ENCODE peak calls at places on chromosomes 4 and X, in eight cellular contexts. R, P, I, C, X, Y, T and Q are unnamed samples. For H3K4me1, the result is how much of the 10 kb centered on the place peaks cover.

GRCh38 chrX:148069759-148070503 is 88.8 kb downstream of the FMR1NB start:
- DNase-seq in P (no peak), C (no peak), I (no peak), R (no peak), X (no peak), Y (no peak), T (no peak), Q (no peak)

GRCh38 chr4:55345980-55346850 is at the start of gene SRD5A3:
- DNase-seq in R (peak), C (peak), T (peak), P (peak), Y (peak), X (peak), I (peak), Q (peak)

GRCh38 chrX:111955916-111956315 is 79.9 kb downstream of the TRPC5OS start:
- DNase-seq in P (no peak), C (no peak), T (no peak), X (no peak), R (no peak), I (no peak), Y (no peak), Q (no peak)

GRCh38 chrX:118655561-118656246 is 71.7 kb upstream of the IL13RA1 start:
- DNase-seq in P (peak), X (no peak), I (no peak), Y (peak), C (no peak), T (no peak), R (no peak), Q (no peak)

GRCh38 chr4:139988863-139989765 is 164.9 kb downstream of the MAML3 start:
- DNase-seq in C (no peak), R (peak), X (peak), I (peak), T (no peak), P (peak), Y (peak), Q (no peak)

GRCh38 chr4:113683143-113683542 is 78.4 kb downstream of the CAMK2D start:
- DNase-seq in X (no peak), T (no peak), Y (peak), I (no peak), C (peak), P (no peak), R (no peak), Q (no peak)

GRCh38 chr4:33411182-33411581 is 2691.0 kb downstream of the PCDH7 start:
- DNase-seq in Y (no peak), T (no peak), X (no peak), C (no peak), P (no peak), I (no peak), R (no peak), Q (no peak)

GRCh38 chrX:68851082-68851481 is 22.3 kb downstream of the EFNB1 start:
- DNase-seq in T (no peak), X (peak), R (no peak), P (no peak), I (no peak), Y (no peak), C (no peak), Q (no peak)

GRCh38 chr4:88041626-88042025 is 34.2 kb downstream of the PKD2 start:
- DNase-seq in Y (no peak), T (no peak), R (no peak), X (no peak), C (no peak), P (no peak), I (no peak), Q (no peak)

GRCh38 chr4:1293981-1294380 is 4.3 kb downstream of the MAEA start:
- DNase-seq in R (no peak), C (no peak), T (no peak), Y (no peak), I (peak), X (no peak), P (no peak), Q (no peak)

GRCh38 chrX:134948333-134949241 is 42.2 kb upstream of the SMIM10 start:
- DNase-seq in P (peak), T (no peak), Y (peak), I (no peak), X (peak), R (no peak), C (no peak), Q (no peak)

GRCh38 chrX:71111141-71111843 is at the start of gene IL2RG:
- DNase-seq in I (no peak), R (no peak), P (no peak), T (no peak), X (no peak), Y (no peak), C (peak), Q (no peak)

GRCh38 chrX:69082753-69083150 is 82.5 kb downstream of the PJA1 start:
- DNase-seq in P (no peak), R (no peak), X (no peak), C (no peak), T (no peak), Y (no peak), I (peak), Q (no peak)

GRCh38 chr4:179624768-179625181 is 2182.5 kb upstream of the AGA start:
- DNase-seq in Y (no peak), X (peak), P (peak), C (no peak), I (no peak), R (no peak), T (no peak), Q (no peak)

GRCh38 chrX:13102636-13103035 is 58.2 kb upstream of the FAM9C start:
- DNase-seq in T (no peak), P (peak), X (no peak), C (no peak), Y (no peak), I (no peak), R (no peak), Q (no peak)
- H3K4me3 ChIP-seq in T (no peak), P (no peak), X (no peak), C (no peak), Y (no peak), I (no peak), R (no peak), Q (no peak)

GRCh38 chr4:111959202-111959601 is 186.1 kb upstream of the FAM241A start:
- DNase-seq in P (no peak), T (no peak), X (no peak), C (no peak), R (no peak), Y (peak), I (no peak), Q (no peak)

GRCh38 chr4:111960241-111960667 is 185.0 kb upstream of the FAM241A start:
- DNase-seq in R (no peak), P (peak), I (no peak), C (no peak), T (no peak), Y (peak), X (no peak), Q (no peak)

GRCh38 chr4:111961806-111962205 is 183.4 kb upstream of the FAM241A start:
- DNase-seq in I (no peak), T (no peak), R (no peak), P (no peak), Y (peak), X (no peak), C (no peak), Q (no peak)

GRCh38 chr4:111957992-111958391 is 187.3 kb upstream of the FAM241A start:
- DNase-seq in X (no peak), P (no peak), C (no peak), I (no peak), R (no peak), T (no peak), Y (no peak), Q (no peak)

DNA sequence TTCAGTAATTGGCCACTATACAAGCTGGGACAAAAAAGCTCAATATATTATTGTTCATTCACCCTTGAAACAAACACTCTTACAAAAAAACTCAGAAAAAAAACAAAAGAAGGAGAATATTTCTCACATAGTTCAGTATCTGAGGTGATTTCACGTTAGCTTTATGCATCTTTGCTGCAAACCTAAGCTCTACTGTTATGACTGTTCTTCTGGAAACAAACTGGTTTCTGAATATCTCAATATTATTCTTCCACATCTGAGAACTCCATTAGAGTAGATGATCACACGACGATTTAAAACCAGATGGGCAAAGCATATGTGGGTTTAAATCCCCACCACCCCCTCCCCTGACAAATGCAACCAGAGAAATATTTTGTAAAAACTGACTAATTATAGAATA is 182.1 kb upstream of the FAM241A start:
- DNase-seq in X (no peak), P (no peak), C (no peak), Y (no peak), I (no peak), R (no peak), T (no peak), Q (no peak)
- H3K4me1 ChIP-seq in X (under half), P (under half), C (under half), Y (under half), I (under half), R (under half), T (under half), Q (under half)

DNA sequence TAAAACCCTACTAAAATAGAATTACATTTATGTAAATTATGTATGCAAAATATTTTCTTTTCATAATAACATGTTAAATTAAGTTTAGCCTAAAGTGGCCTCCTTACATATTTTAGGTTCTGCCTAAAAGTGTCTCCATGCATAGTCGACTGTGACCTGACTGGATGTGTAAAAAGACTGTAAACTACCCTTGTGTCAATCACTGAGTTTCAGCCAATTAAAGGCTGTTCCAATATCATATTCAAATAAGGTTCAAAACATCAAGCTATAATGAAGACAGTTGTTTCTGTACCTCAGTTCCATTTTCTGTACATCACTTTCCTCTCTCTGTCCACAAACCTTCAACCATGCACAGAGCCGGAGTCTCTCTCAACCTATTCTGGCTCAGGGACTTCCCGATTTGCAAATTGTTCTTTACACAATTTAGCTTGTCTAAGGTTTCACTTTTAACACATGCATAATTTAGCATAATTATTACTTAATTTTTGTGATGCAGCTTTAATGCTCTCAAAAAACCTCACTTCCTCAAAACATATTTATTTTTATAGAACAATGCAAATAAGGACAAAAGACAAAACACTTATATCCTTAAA is 60.1 kb downstream of the SH3RF1 start:
- DNase-seq in Y (no peak), T (no peak), P (no peak), X (no peak), R (no peak), I (no peak), C (no peak), Q (no peak)
- H3K4me3 ChIP-seq in Y (no peak), T (no peak), P (no peak), X (no peak), R (no peak), I (no peak), C (no peak), Q (no peak)

GRCh38 chrX:153475751-153476281 is 5.4 kb upstream of the HAUS7 start:
- DNase-seq in C (no peak), P (no peak), Y (no peak), R (no peak), T (no peak), I (no peak), X (no peak), Q (no peak)
- H3K4me1 ChIP-seq in C (under half), P (under half), Y (under half), R (under half), T (under half), I (under half), X (under half), Q (under half)

GRCh38 chr4:153115322-153116100 is 88.7 kb upstream of the TRIM2 start:
- DNase-seq in T (no peak), P (peak), Y (peak), X (no peak), R (no peak), C (peak), I (peak), Q (no peak)
- H3K4me3 ChIP-seq in T (no peak), P (peak), Y (peak), X (no peak), R (no peak), C (peak), I (no peak), Q (peak)

DNA sequence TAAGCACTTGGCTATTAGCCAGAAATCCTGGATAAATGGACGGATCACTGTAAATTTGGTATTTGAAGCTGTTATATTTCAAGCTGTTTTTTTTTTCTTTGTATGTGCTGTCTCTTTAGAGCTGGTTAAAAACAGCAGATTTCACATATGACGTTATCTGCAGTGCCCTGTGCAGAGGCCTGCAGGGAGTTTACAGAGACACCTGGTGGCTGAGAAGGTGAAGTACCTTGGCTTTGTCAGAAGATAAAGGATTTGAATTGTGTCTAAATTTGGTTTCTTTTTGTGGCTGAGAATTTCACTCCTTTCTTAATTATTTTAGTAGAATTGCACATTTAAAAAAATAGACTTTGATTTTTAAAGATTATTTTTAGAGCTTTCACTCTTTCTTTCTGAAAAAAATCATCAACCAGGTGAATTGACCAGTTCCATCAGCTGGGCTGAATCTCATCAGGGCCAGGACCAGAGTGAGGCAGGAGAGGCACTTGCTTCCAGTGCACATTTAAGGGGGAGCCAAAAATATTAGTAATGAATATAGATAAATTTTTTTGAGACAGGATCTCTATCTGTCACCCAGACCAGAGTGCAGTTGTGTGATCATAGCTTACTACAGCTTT is 9.6 kb upstream of the CHRNA9 start:
- DNase-seq in P (peak), Y (peak), T (no peak), R (peak), X (peak), C (no peak), I (no peak), Q (no peak)
- H3K4me1 ChIP-seq in P (under half), Y (under half), T (under half), R (under half), X (under half), C (under half), I (under half), Q (under half)